ENCODE peak calls at places on chromosomes 5 and 9, in six cellular contexts. Q is fibroblast of lung, G is left ventricle myocardium inferior, I is cardiac muscle cell, X is DND-41, P is IMR-90. Z is an unnamed sample. For H3K36me3, the result is how much of the 10 kb centered on the place peaks cover.

GRCh38 chr5:61468483-61468865 is 136.4 kb downstream of the ZSWIM6 start:
- DNase-seq in Q (no peak), G (no peak), I (no peak), X (no peak), P (no peak), Z (no peak)

GRCh38 chr5:147432323-147432722 is 77.5 kb downstream of the DPYSL3 start:
- DNase-seq in Q (no peak), G (no peak), I (no peak), X (no peak), P (no peak), Z (no peak)

GRCh38 chr9:19642256-19642655 is 146.6 kb downstream of the SLC24A2 start:
- DNase-seq in Q (no peak), G (no peak), I (no peak), X (no peak), P (no peak), Z (no peak)

GRCh38 chr5:154520861-154521453 is 42.9 kb upstream of the HAND1 start:
- DNase-seq in Q (no peak), G (no peak), I (peak), X (peak), P (no peak), Z (peak)

GRCh38 chr9:36207016-36207415 is 16.3 kb downstream of the CLTA start:
- DNase-seq in Q (peak), G (no peak), I (no peak), X (no peak), P (peak), Z (no peak)

GRCh38 chr9:105297442-105298097 is 53.1 kb downstream of the SLC44A1 start:
- DNase-seq in Q (no peak), G (no peak), I (no peak), X (no peak), P (no peak), Z (no peak)

GRCh38 chr5:77486344-77486962 is 5.7 kb downstream of the WDR41 start:
- DNase-seq in Q (no peak), G (no peak), I (no peak), X (no peak), P (no peak), Z (peak)

GRCh38 chr5:171481791-171482536 is 62.5 kb downstream of the FGF18 start:
- DNase-seq in Q (no peak), G (peak), I (no peak), X (no peak), P (no peak), Z (no peak)

GRCh38 chr5:98963019-98963418 is 34.2 kb upstream of the CHD1 start:
- DNase-seq in Q (no peak), G (no peak), I (no peak), X (no peak), P (no peak), Z (no peak)

GRCh38 chr9:734831-735511 is 106.5 kb upstream of the DMRT1 start:
- DNase-seq in Q (peak), G (no peak), I (no peak), X (no peak), P (peak), Z (peak)

GRCh38 chr5:56686337-56687198 is 128.8 kb upstream of the MAP3K1 start:
- DNase-seq in Q (no peak), G (no peak), I (no peak), X (no peak), P (no peak), Z (no peak)

GRCh38 chr9:122127396-122127798 is 32.2 kb downstream of the NDUFA8 start:
- DNase-seq in Q (no peak), G (no peak), I (no peak), X (no peak), P (no peak), Z (no peak)

GRCh38 chr9:101727621-101728524 is 10.6 kb downstream of the GRIN3A start:
- DNase-seq in Q (no peak), G (no peak), I (peak), X (no peak), P (peak), Z (peak)

GRCh38 chr9:87656485-87656884 is 69.4 kb upstream of the CTSL start:
- DNase-seq in Q (peak), G (no peak), I (no peak), X (no peak), P (peak), Z (no peak)

GRCh38 chr5:6525910-6526309 is 77.3 kb downstream of the UBE2QL1 start:
- DNase-seq in Q (no peak), G (no peak), I (peak), X (no peak), P (peak), Z (no peak)

GRCh38 chr5:161064800-161065199 is 212.8 kb upstream of the ATP10B start:
- DNase-seq in Q (no peak), G (no peak), I (no peak), X (no peak), P (no peak), Z (no peak)

GRCh38 chr9:115694014-115694413 is 459.6 kb upstream of the PAPPA start:
- DNase-seq in Q (peak), G (no peak), I (peak), X (no peak), P (peak), Z (peak)

GRCh38 chr9:1434082-1434481 is 383.9 kb downstream of the DMRT2 start:
- DNase-seq in Q (no peak), G (no peak), I (no peak), X (no peak), P (no peak), Z (peak)

GRCh38 chr9:959914-960313 is 16.5 kb upstream of the DMRT3 start:
- DNase-seq in Q (no peak), G (no peak), I (no peak), X (no peak), P (no peak), Z (no peak)

GRCh38 chr5:150119421-150120061 is 33.2 kb upstream of the CSF1R start:
- DNase-seq in Q (no peak), G (no peak), I (no peak), X (no peak), P (no peak), Z (no peak)

GRCh38 chr5:171906171-171906570 is 100.3 kb downstream of the FBXW11 start:
- DNase-seq in Q (no peak), G (no peak), I (no peak), X (no peak), P (no peak), Z (no peak)

GRCh38 chr5:132455614-132456115 is 34.9 kb downstream of the IRF1 start:
- DNase-seq in Q (no peak), G (no peak), I (no peak), X (peak), P (no peak), Z (no peak)

GRCh38 chr5:94241288-94241651 is 377.1 kb downstream of the KIAA0825 start:
- DNase-seq in Q (peak), G (no peak), I (no peak), X (no peak), P (peak), Z (no peak)

GRCh38 chr5:176407456-176408244 is 8.7 kb downstream of the CLTB start:
- DNase-seq in Q (no peak), G (no peak), I (no peak), X (no peak), P (no peak), Z (no peak)

GRCh38 chr5:179613460-179614071 is 9.9 kb downstream of the HNRNPH1 start:
- DNase-seq in Q (no peak), G (no peak), I (no peak), X (peak), P (no peak), Z (no peak)

GRCh38 chr5:179617930-179618329 is 5.5 kb downstream of the HNRNPH1 start:
- DNase-seq in Q (no peak), G (no peak), I (no peak), X (no peak), P (no peak), Z (no peak)

GRCh38 chr5:179615203-179615602 is 8.3 kb downstream of the HNRNPH1 start:
- DNase-seq in Q (no peak), G (no peak), I (no peak), X (no peak), P (peak), Z (no peak)

GRCh38 chr5:179614745-179615144 is 8.7 kb downstream of the HNRNPH1 start:
- DNase-seq in Q (no peak), G (no peak), I (no peak), X (no peak), P (no peak), Z (no peak)

GRCh38 chr5:179616002-179616594 is 7.4 kb downstream of the HNRNPH1 start:
- DNase-seq in Q (no peak), G (no peak), I (no peak), X (no peak), P (no peak), Z (no peak)
- H3K36me3 ChIP-seq in Q (under half), G (half or more), I (half or more), X (half or more), P (half or more), Z (half or more)

DNA sequence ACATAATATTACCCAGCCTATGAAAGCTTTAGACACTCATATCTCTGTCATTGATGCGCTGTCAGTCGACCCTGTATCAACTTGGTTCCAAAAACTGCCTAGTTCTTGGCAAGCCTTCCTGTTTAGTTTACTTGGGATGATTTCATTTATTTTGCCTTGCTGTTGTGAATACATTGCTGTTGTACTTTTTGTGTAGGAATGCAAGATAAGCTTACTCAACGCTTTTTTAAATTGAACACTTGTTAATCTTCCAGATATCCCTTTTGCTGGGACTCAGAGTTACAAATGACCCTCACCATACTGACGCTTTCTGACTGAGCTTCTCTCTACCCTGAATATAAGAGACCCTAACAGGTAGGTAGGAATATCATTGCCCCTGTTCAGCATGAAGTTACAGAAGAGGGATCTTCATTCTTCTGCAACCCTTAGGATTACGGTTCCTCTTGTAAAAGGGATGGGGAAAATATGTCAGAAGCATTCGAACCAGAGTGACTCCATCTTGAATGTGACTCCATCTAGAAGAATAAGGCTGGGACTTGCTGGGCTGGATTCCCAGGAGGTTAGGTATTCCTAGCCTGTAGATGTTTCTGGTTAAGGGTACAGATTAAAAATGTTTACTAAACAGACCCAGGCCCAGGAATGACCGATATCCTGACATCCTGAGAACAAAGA is 13.7 kb upstream of the PAIP1 start:
- DNase-seq in Q (no peak), G (no peak), I (no peak), X (no peak), P (no peak), Z (no peak)
- H3K27ac ChIP-seq in Q (no peak), G (peak), I (peak), X (no peak), P (no peak), Z (no peak)

DNA sequence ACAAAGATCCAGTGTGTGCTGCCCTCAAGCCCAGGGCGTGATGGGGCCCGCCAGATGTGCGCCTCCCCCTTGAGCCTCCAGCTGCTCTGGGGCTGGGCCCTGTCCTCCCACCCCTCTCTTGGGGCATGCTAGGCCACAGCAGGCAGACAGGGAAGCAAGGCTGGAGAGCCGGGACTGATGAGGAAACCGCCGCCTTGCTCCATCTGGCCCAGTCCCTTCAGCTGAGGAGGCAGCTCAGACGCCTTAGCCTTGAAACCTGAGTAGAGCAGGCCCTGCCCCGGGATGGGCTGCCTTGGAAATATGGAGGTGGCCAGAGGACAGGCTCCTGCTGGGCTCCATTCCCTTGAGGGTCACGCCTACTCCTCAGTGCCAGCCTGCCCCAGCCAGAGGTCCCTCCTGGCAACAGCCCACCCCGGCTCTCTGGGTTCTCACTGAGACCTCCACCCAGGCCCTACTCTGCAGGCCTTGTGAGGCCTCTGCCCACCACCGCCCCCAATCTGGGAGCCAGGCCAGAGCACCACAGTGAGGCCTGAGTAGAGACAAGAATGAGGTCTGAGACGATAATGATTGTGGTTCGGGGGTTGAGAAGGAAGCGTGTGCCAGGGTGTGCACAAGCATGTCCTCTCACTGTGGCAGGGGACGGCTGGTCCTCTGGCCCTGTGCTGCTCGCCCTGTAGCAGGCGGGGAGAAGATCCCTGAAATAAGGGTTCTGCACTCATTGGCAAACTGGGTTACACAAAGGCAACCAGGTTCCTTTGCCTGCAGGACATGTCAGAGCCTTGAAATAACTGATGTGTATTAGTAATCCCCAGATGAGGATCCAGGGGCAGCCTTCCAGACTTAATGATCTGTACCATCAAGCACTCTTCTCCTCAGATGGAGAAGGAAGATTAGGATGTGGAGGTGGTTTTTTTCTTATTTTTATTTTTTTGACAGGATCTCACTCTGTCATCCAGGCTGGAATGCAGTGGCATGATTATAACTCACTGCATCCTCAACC is 30.9 kb downstream of the CXXC5 start:
- DNase-seq in Q (peak), G (no peak), I (no peak), X (no peak), P (no peak), Z (peak)
- H3K36me3 ChIP-seq in Q (under half), G (under half), I (under half), X (under half), P (under half), Z (under half)

GRCh38 chr5:67795781-67796477 is 419.6 kb upstream of the PIK3R1 start:
- DNase-seq in Q (peak), G (no peak), I (no peak), X (no peak), P (no peak), Z (no peak)

GRCh38 chr5:67793966-67794365 is 421.6 kb upstream of the PIK3R1 start:
- DNase-seq in Q (peak), G (no peak), I (no peak), X (no peak), P (no peak), Z (no peak)

GRCh38 chr5:67792891-67793290 is 422.7 kb upstream of the PIK3R1 start:
- DNase-seq in Q (peak), G (peak), I (no peak), X (no peak), P (no peak), Z (no peak)

GRCh38 chr5:67790390-67790789 is 425.2 kb upstream of the PIK3R1 start:
- DNase-seq in Q (no peak), G (no peak), I (peak), X (no peak), P (no peak), Z (no peak)

DNA sequence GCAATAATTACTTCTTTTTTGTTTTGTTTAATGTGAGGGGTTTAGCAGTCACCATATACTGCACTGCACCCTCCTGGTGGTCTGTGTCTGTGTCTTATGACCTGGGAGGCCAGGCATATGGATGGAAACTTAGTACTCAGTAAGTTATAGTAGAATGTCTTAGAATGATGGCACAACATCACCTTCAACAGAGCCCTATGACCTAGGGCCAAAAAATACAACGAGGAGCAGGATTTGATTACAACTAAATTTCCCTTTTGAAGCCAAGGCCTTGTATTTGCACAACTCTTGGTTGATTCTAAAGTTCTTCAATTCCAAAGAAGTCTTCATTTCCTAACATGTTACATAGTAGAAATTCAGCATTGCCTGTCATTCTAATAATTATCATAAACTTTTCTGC is 422.1 kb upstream of the PIK3R1 start:
- DNase-seq in Q (no peak), G (no peak), I (no peak), X (no peak), P (no peak), Z (no peak)
- H3K27ac ChIP-seq in Q (no peak), G (peak), I (no peak), X (no peak), P (no peak), Z (no peak)

GRCh38 chr9:125908138-125908537 is 161.0 kb downstream of the PBX3 start:
- DNase-seq in Q (peak), G (no peak), I (no peak), X (no peak), P (no peak), Z (peak)
- H3K36me3 ChIP-seq in Q (under half), G (under half), I (under half), X (under half), P (under half), Z (under half)

DNA sequence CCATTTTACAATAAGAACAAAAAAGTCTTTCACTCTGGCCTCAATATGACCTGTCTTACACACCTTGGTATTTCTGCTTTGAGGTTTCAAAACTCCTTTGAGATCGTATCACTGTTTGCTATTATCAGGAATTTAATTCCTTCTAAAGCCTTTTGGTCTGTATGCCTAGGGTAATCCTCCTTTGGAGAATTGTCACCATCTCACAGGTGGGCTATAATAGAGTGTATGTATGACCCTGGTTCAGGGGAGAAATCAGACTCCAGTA is 13.7 kb downstream of the CMYA5 start:
- DNase-seq in Q (no peak), G (no peak), I (no peak), X (no peak), P (no peak), Z (no peak)
- H3K27ac ChIP-seq in Q (no peak), G (peak), I (peak), X (no peak), P (no peak), Z (no peak)

GRCh38 chr5:157327771-157328170 is 61.8 kb downstream of the CYFIP2 start:
- DNase-seq in Q (no peak), G (no peak), I (no peak), X (no peak), P (no peak), Z (no peak)

GRCh38 chr5:157335534-157336422 is 69.9 kb downstream of the CYFIP2 start:
- DNase-seq in Q (no peak), G (peak), I (no peak), X (no peak), P (peak), Z (peak)

GRCh38 chr5:157336423-157336744 is 70.5 kb downstream of the CYFIP2 start:
- DNase-seq in Q (no peak), G (no peak), I (no peak), X (no peak), P (no peak), Z (peak)

GRCh38 chr5:157328277-157328912 is 62.5 kb downstream of the CYFIP2 start:
- DNase-seq in Q (peak), G (peak), I (peak), X (peak), P (peak), Z (peak)

GRCh38 chr5:157331807-157332206 is 65.9 kb downstream of the CYFIP2 start:
- DNase-seq in Q (no peak), G (no peak), I (no peak), X (no peak), P (no peak), Z (no peak)
- H3K36me3 ChIP-seq in Q (under half), G (under half), I (half or more), X (half or more), P (under half), Z (under half)

GRCh38 chr5:141692919-141693848 is 11.2 kb upstream of the ARAP3 start:
- DNase-seq in Q (peak), G (no peak), I (no peak), X (no peak), P (peak), Z (no peak)
- H3K27ac ChIP-seq in Q (no peak), G (no peak), I (no peak), X (no peak), P (no peak), Z (no peak)

DNA sequence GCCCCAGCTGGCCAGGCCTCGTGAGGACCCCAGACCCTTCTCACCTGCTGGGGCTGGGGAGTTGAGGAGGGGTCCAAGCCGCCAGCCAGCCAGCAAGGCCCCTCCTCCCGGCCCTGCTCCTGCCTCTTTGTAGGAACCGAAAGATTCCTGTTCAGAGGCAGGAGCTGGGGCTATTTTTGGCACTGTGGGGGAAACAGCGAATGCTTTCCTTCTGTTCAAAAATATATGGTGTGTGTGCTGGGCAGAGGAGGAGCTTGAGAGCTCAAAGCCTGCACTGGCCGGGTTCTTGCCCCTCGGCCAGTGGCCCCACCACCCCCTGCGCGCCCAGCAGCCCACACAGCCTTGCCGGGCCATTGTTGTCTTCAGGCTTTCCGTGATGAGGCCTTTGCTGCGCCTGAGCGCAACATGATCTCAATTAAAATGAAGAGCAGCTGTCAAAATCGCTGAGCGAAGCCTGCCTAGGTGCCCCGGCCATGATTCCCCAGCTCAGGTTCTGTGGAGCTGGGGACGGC is 13.3 kb downstream of the NCS1 start:
- DNase-seq in Q (peak), G (no peak), I (peak), X (no peak), P (peak), Z (peak)
- H3K36me3 ChIP-seq in Q (under half), G (under half), I (under half), X (under half), P (under half), Z (under half)